ENCODE peak calls at places on chromosomes 5 and 9, in six cellular contexts. K is PC-3; T is fibroblast of lung; X is GOT3; Q is choroid plexus epithelial cell; F is stimulated activated CD4-positive, alpha-beta T cell treated with anti-CD3 and anti-CD28 coated beads, Interleukin-12 subunit alpha, Interleukin-12 subunit beta, amount 100 ng/mL, for 4 hours. C is an unnamed sample.

GRCh38 chr9:14198544-14199510 is 115.1 kb downstream of the NFIB start:
- DNase-seq in K (no peak), T (peak; percentile 53), X (no peak), Q (peak; percentile 43), F (no peak), C (peak; percentile 76)

GRCh38 chr5:35436441-35437057 is 181.1 kb upstream of the SPEF2 start:
- DNase-seq in K (peak; percentile 57), T (peak; percentile 39), X (no peak), Q (peak; percentile 54), F (no peak), C (peak; percentile 19)

GRCh38 chr5:74015716-74016115 is 389.7 kb downstream of the ARHGEF28 start:
- DNase-seq in K (no peak), T (no peak), X (no peak), Q (no peak), F (no peak), C (no peak)

GRCh38 chr9:86405926-86406325 is 51.7 kb upstream of the TUT7 start:
- DNase-seq in K (peak; percentile 68), T (peak; percentile 93), X (no peak), Q (peak; percentile 95), F (no peak), C (peak; percentile 96)

GRCh38 chr9:136312436-136312835 is 8.5 kb upstream of the CCDC187 start:
- DNase-seq in K (peak; percentile 39), T (peak; percentile 68), X (no peak), Q (peak; percentile 61), F (peak; percentile 36), C (no peak)

GRCh38 chr5:28473531-28474107 is 1435.2 kb upstream of the CDH9 start:
- DNase-seq in K (peak; percentile 75), T (peak; percentile 1), X (no peak), Q (peak; percentile 78), F (no peak), C (peak; percentile 8)

GRCh38 chr5:180790020-180790419 is 12.6 kb downstream of the MGAT1 start:
- DNase-seq in K (peak; percentile 23), T (no peak), X (no peak), Q (no peak), F (no peak), C (no peak)

GRCh38 chr9:20505574-20505973 is 116.7 kb downstream of the MLLT3 start:
- DNase-seq in K (no peak), T (no peak), X (no peak), Q (no peak), F (no peak), C (no peak)

GRCh38 chr5:115246361-115246991 is 16.2 kb downstream of the PGGT1B start:
- DNase-seq in K (peak; percentile 71), T (peak; percentile 60), X (no peak), Q (peak; percentile 68), F (no peak), C (peak; percentile 26)

GRCh38 chr9:131670247-131670681 is 69.6 kb downstream of the RAPGEF1 start:
- DNase-seq in K (no peak), T (no peak), X (no peak), Q (no peak), F (no peak), C (no peak)

GRCh38 chr5:171610686-171611085 is 174.9 kb upstream of the SMIM23 start:
- DNase-seq in K (no peak), T (no peak), X (no peak), Q (no peak), F (no peak), C (no peak)

GRCh38 chr9:122179690-122180074 is 20.0 kb downstream of the MORN5 start:
- DNase-seq in K (peak; percentile 68), T (no peak), X (no peak), Q (no peak), F (no peak), C (peak; percentile 44)

GRCh38 chr5:108642170-108642906 is 105.4 kb upstream of the FER start:
- DNase-seq in K (peak; percentile 82), T (peak; percentile 72), X (no peak), Q (peak; percentile 81), F (peak; percentile 36), C (peak; percentile 54)

GRCh38 chr5:10479226-10479721 is 37.6 kb downstream of the ROPN1L start:
- DNase-seq in K (peak; percentile 96), T (peak; percentile 71), X (no peak), Q (peak; percentile 76), F (no peak), C (peak; percentile 77)

GRCh38 chr5:58016329-58016728 is 443.6 kb downstream of the PLK2 start:
- DNase-seq in K (no peak), T (peak; percentile 25), X (no peak), Q (peak; percentile 58), F (no peak), C (peak; percentile 56)

GRCh38 chr9:104093162-104093561 is 947 bp upstream of the SMC2 start:
- DNase-seq in K (no peak), T (peak; percentile 25), X (no peak), Q (peak; percentile 43), F (no peak), C (no peak)

GRCh38 chr5:64000096-64000495 is 37.9 kb upstream of the HTR1A start:
- DNase-seq in K (no peak), T (no peak), X (no peak), Q (no peak), F (no peak), C (no peak)

GRCh38 chr5:33209252-33209651 is 231.5 kb upstream of the TARS1 start:
- DNase-seq in K (no peak), T (no peak), X (no peak), Q (no peak), F (no peak), C (no peak)

GRCh38 chr5:39876146-39876545 is 451.4 kb upstream of the DAB2 start:
- DNase-seq in K (no peak), T (no peak), X (no peak), Q (no peak), F (no peak), C (no peak)

GRCh38 chr9:78899006-78899405 is 602.1 kb downstream of the PSAT1 start:
- DNase-seq in K (no peak), T (no peak), X (no peak), Q (no peak), F (no peak), C (no peak)

GRCh38 chr5:180825768-180826525 is 23.3 kb upstream of the MGAT1 start:
- DNase-seq in K (peak; percentile 99), T (peak; percentile 72), X (no peak), Q (peak; percentile 71), F (no peak), C (peak; percentile 96)

GRCh38 chr5:10563132-10563939 is 534 bp upstream of the ANKRD33B start:
- DNase-seq in K (peak; percentile 63), T (peak; percentile 32), X (no peak), Q (peak; percentile 47), F (peak; percentile 46), C (peak; percentile 70)

GRCh38 chr5:79416499-79416898 is 97.4 kb downstream of the HOMER1 start:
- DNase-seq in K (no peak), T (peak; percentile 74), X (no peak), Q (peak; percentile 68), F (no peak), C (no peak)